ENCODE peak calls at places on chromosomes 6 and 20, in seven cellular contexts. I is A549, S is sigmoid colon, T is transverse colon, Q is esophagus muscularis mucosa, U is GM12878, B is ovary. N is an unnamed sample.

GRCh38 chr20:46348972-46349741 is 40.9 kb upstream of the CDH22 start:
- DNase-seq in Q (no peak), U (no peak), T (peak; percentile 43), B (peak; percentile 32), S (no peak), I (peak; percentile 67), N (peak; percentile 38)

GRCh38 chr6:137218917-137219663 is at the start of gene IFNGR1:
- DNase-seq in Q (peak; percentile 99), S (peak; percentile 98), I (peak; percentile 71), U (peak; percentile 81), T (peak; percentile 99), B (peak; percentile 98), N (peak; percentile 95)

GRCh38 chr6:41779793-41780622 is at the start of gene FRS3:
- DNase-seq in U (peak; percentile 78), T (peak; percentile 100), B (peak; percentile 98), I (peak; percentile 81), Q (peak; percentile 99), S (peak; percentile 99), N (peak; percentile 96)

GRCh38 chr6:170124836-170125235 is 166.0 kb downstream of the DLL1 start:
- DNase-seq in Q (no peak), S (peak; percentile 41), T (no peak), I (no peak), B (no peak), U (no peak), N (no peak)

GRCh38 chr6:50272611-50273010 is 222.9 kb upstream of the DEFB112 start:
- DNase-seq in B (no peak), U (no peak), T (no peak), I (no peak), S (no peak), Q (no peak), N (no peak)

GRCh38 chr6:132132420-132132819 is 181.2 kb upstream of the CCN2 start:
- DNase-seq in U (no peak), B (no peak), S (no peak), I (no peak), T (no peak), Q (no peak), N (no peak)

GRCh38 chr6:159646136-159646535 is 46.9 kb downstream of the SOD2 start:
- DNase-seq in B (no peak), T (no peak), I (no peak), U (no peak), S (no peak), Q (no peak), N (no peak)

GRCh38 chr20:51930775-51931174 is 128.5 kb upstream of the SALL4 start:
- DNase-seq in I (no peak), T (no peak), U (no peak), B (no peak), S (no peak), Q (no peak), N (no peak)

GRCh38 chr20:36519944-36520343 is 21.4 kb upstream of the MYL9 start:
- DNase-seq in U (no peak), S (no peak), T (no peak), Q (no peak), B (no peak), I (no peak), N (no peak)

GRCh38 chr20:21719592-21720214 is 14.2 kb downstream of the PAX1 start:
- DNase-seq in U (peak; percentile 12), B (no peak), T (peak; percentile 47), S (peak; percentile 82), Q (peak; percentile 92), I (peak; percentile 65), N (peak; percentile 92)

GRCh38 chr20:43748274-43748673 is 21.5 kb upstream of the GTSF1L start:
- DNase-seq in T (no peak), U (no peak), Q (no peak), S (no peak), B (no peak), I (no peak), N (no peak)

GRCh38 chr6:43995137-43995536 is 132.1 kb downstream of the MRPL14 start:
- DNase-seq in Q (no peak), U (no peak), T (no peak), B (no peak), S (peak; percentile 36), I (no peak), N (no peak)

GRCh38 chr6:163613668-163614067 is 199.2 kb downstream of the QKI start:
- DNase-seq in I (no peak), T (no peak), U (no peak), Q (no peak), S (no peak), B (no peak), N (no peak)

GRCh38 chr20:64101731-64102621 is 5.4 kb downstream of the NPBWR2 start:
- DNase-seq in T (peak; percentile 41), B (no peak), U (no peak), Q (no peak), I (peak; percentile 79), S (no peak), N (no peak)

GRCh38 chr6:85865665-85866372 is 223.1 kb upstream of the SYNCRIP start:
- DNase-seq in U (no peak), T (no peak), B (peak; percentile 11), I (no peak), Q (no peak), S (no peak), N (no peak)

GRCh38 chr6:151209071-151209831 is 30.5 kb upstream of the AKAP12 start:
- DNase-seq in S (no peak), B (no peak), U (no peak), T (no peak), Q (no peak), I (peak; percentile 15), N (no peak)

GRCh38 chr20:11448554-11448953 is 469.1 kb upstream of the BTBD3 start:
- DNase-seq in U (no peak), T (no peak), B (no peak), I (no peak), S (no peak), Q (no peak), N (no peak)

GRCh38 chr6:104357928-104358327 is 501.8 kb downstream of the HACE1 start:
- DNase-seq in S (no peak), Q (no peak), T (peak; percentile 9), U (no peak), B (no peak), I (no peak), N (no peak)

GRCh38 chr20:5996765-5997164 is 46.3 kb downstream of the MCM8 start:
- DNase-seq in S (no peak), U (peak; percentile 40), I (no peak), T (peak; percentile 22), B (no peak), Q (no peak), N (no peak)

GRCh38 chr6:154907293-154907692 is 87.8 kb upstream of the TIAM2 start:
- DNase-seq in I (no peak), T (no peak), U (no peak), B (no peak), Q (no peak), S (no peak), N (no peak)

GRCh38 chr6:66568271-66568670 is 861.2 kb upstream of the EYS start:
- DNase-seq in B (no peak), Q (no peak), S (no peak), U (no peak), T (no peak), I (no peak), N (no peak)

GRCh38 chr6:84748331-84748730 is 16.1 kb downstream of the TBX18 start:
- DNase-seq in I (no peak), T (no peak), U (no peak), B (no peak), S (no peak), Q (no peak), N (no peak)

GRCh38 chr6:84749181-84749580 is 15.2 kb downstream of the TBX18 start:
- DNase-seq in I (no peak), T (no peak), B (no peak), S (no peak), U (no peak), Q (no peak), N (no peak)

GRCh38 chr6:84756466-84756865 is 7.9 kb downstream of the TBX18 start:
- DNase-seq in T (no peak), B (no peak), S (no peak), I (no peak), U (no peak), Q (no peak), N (no peak)

GRCh38 chr6:84753173-84753572 is 11.2 kb downstream of the TBX18 start:
- DNase-seq in S (no peak), U (no peak), I (no peak), T (no peak), B (no peak), Q (no peak), N (no peak)

GRCh38 chr6:84752118-84752850 is 12.1 kb downstream of the TBX18 start:
- DNase-seq in S (no peak), T (no peak), U (no peak), I (no peak), B (no peak), Q (no peak), N (no peak)
- TF ChIP-seq CTCF in S (no peak), T (no peak), U (no peak), I (no peak), B (no peak), Q (no peak), N (no peak)

GRCh38 chr6:13413466-13413862 is 73.9 kb downstream of the GFOD1 start:
- DNase-seq in B (no peak), S (no peak), U (no peak), I (no peak), T (no peak), Q (no peak), N (peak; percentile 30)
- TF ChIP-seq EP300 in B (no peak), S (no peak), U (no peak), I (no peak), T (no peak), Q (no peak), N (peak; percentile 66)

DNA sequence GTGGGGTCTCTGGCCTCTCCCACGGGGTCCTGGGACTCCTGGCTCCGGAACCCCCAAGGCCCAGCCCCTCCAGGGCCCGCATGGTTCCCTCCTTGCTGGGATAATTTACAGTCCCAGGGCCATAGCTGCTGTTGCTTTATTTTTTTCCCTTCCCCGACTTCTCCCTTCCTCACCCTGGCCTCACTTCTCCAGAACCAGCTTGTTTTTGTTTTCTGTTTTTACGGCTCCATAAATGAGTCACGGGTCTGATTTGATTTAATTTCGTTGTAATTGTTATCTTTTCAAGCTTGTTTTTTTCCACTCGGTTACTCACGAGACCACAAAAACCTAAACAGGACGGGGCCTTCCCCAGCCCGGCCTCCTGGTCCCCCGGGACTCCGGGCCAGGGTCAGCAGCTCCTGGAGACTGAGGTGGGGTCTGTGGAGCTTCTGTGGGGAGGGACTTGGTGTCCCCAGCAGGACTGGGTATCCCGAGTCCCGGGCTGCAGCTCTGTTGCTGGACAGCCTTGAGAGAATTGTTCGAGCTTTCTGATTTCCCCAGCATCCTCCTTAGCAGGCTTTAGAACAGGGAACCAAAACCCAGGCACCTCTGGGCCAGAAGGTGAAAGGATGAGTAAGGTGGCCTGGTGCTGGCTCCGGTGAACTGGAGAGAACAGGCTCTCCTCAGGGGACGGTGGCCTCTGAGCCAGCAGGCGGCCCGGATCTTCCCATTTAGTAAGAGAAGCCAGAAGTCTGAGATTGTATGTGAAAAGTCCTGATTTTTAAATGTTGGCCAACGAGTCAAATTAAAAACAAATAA is 94.9 kb downstream of the CEBPB start:
- DNase-seq in T (no peak), S (peak; percentile 86), B (peak; percentile 78), I (no peak), Q (no peak), U (peak; percentile 28), N (peak; percentile 63)
- TF ChIP-seq CTCF in T (no peak), S (no peak), B (peak; percentile 3), I (no peak), Q (no peak), U (no peak), N (no peak)

DNA sequence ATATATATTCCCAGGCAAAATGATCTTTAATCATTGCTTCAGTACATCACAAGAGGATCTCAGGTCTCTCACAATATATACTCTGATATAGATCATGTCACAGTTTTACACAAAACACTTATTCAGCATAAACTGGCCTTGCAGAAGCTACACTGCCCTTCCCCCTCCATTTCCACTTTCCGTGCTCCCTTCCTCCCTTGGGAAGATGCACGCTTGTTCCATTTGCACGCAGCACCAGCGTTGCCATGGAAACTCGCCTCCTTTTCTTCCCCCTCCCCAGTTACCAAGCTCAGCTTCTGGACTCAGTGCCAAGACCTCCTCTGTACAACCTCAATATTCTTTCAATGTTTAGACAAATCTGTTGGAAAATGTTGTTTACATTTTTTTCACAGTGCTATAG is 154.6 kb downstream of the RFPL4B start:
- DNase-seq in B (peak; percentile 19), I (no peak), T (no peak), S (no peak), U (no peak), Q (no peak), N (no peak)
- TF ChIP-seq EP300 in B (no peak), I (no peak), T (no peak), S (no peak), U (no peak), Q (no peak), N (no peak)

N was measured in tibial nerve.